ENCODE peak calls at places on chromosomes 5 and 9, in six cellular contexts. Y, E, R, S, H and C are unnamed samples.
A peak's percentile ranks its signal among the peaks of the same experiment; 100 is the strongest.

GRCh38 chr9:125995006-125995405 is 247.8 kb downstream of the PBX3 start:
- DNase-seq in E (no peak), H (no peak), S (no peak), R (no peak), Y (no peak), C (no peak)

GRCh38 chr5:100758780-100759179 is 144.3 kb downstream of the ST8SIA4 start:
- DNase-seq in Y (no peak), E (no peak), S (no peak), H (no peak), R (no peak), C (no peak)

GRCh38 chr5:88732181-88732633 is 150.8 kb downstream of the MEF2C start:
- DNase-seq in H (no peak), E (no peak), S (peak; percentile 91), Y (no peak), R (no peak), C (peak; percentile 75)

GRCh38 chr5:112709416-112709815 is 28.3 kb upstream of the APC start:
- DNase-seq in Y (peak; percentile 17), E (no peak), S (no peak), H (no peak), R (no peak), C (no peak)

GRCh38 chr5:154653418-154653763 is 101.8 kb upstream of the LARP1 start:
- DNase-seq in Y (no peak), H (no peak), E (no peak), R (peak; percentile 30), S (no peak), C (no peak)

GRCh38 chr9:95834281-95834907 is 41.1 kb upstream of the ERCC6L2 start:
- DNase-seq in R (no peak), S (peak; percentile 80), Y (peak; percentile 56), H (no peak), E (no peak), C (no peak)

GRCh38 chr5:71817891-71818290 is 98.8 kb downstream of the CARTPT start:
- DNase-seq in E (no peak), S (no peak), Y (no peak), H (no peak), R (no peak), C (no peak)

GRCh38 chr5:143350790-143351603 is 52.5 kb downstream of the NR3C1 start:
- DNase-seq in Y (peak; percentile 82), S (peak; percentile 55), E (no peak), R (no peak), H (no peak), C (no peak)

GRCh38 chr9:70924905-70925547 is 196.4 kb downstream of the TRPM3 start:
- DNase-seq in R (peak; percentile 47), E (peak; percentile 26), Y (peak; percentile 88), S (peak; percentile 81), H (peak; percentile 8), C (no peak)

GRCh38 chr9:127788337-127789011 is 2.6 kb downstream of the CDK9 start:
- DNase-seq in S (no peak), R (no peak), H (no peak), Y (no peak), E (no peak), C (no peak)

GRCh38 chr9:111316796-111317195 is 13.2 kb downstream of the OR2K2 start:
- DNase-seq in R (no peak), H (no peak), S (no peak), E (no peak), Y (peak; percentile 6), C (no peak)

GRCh38 chr9:107737610-107737986 is 248.0 kb upstream of the KLF4 start:
- DNase-seq in Y (no peak), R (no peak), H (no peak), S (no peak), E (no peak), C (no peak)

GRCh38 chr9:130385257-130385656 is 59.5 kb upstream of the ASS1 start:
- DNase-seq in Y (no peak), R (no peak), H (no peak), S (no peak), E (no peak), C (no peak)

GRCh38 chr5:177490311-177490991 is 7.0 kb downstream of the PDLIM7 start:
- DNase-seq in E (no peak), Y (no peak), R (no peak), S (no peak), H (no peak), C (no peak)

GRCh38 chr9:17969232-17969631 is 390.4 kb downstream of the SH3GL2 start:
- DNase-seq in S (no peak), H (no peak), E (no peak), R (no peak), Y (no peak), C (no peak)

GRCh38 chr9:69573666-69574456 is 98.3 kb downstream of the APBA1 start:
- DNase-seq in Y (peak; percentile 35), R (no peak), H (no peak), E (no peak), S (peak; percentile 72), C (no peak)

GRCh38 chr5:68490401-68490800 is 274.8 kb downstream of the PIK3R1 start:
- DNase-seq in R (no peak), E (no peak), Y (no peak), H (no peak), S (no peak), C (no peak)

GRCh38 chr9:16970321-16970720 is 99.9 kb upstream of the BNC2 start:
- DNase-seq in S (no peak), H (no peak), Y (no peak), R (no peak), E (no peak), C (no peak)

GRCh38 chr5:169970911-169971436 is 9.3 kb downstream of the INSYN2B start:
- DNase-seq in E (no peak), S (peak; percentile 58), R (no peak), H (no peak), Y (peak; percentile 77), C (no peak)

GRCh38 chr9:20315672-20316071 is 306.6 kb downstream of the MLLT3 start:
- DNase-seq in E (no peak), H (no peak), S (peak; percentile 77), R (no peak), Y (peak; percentile 85), C (no peak)

DNA sequence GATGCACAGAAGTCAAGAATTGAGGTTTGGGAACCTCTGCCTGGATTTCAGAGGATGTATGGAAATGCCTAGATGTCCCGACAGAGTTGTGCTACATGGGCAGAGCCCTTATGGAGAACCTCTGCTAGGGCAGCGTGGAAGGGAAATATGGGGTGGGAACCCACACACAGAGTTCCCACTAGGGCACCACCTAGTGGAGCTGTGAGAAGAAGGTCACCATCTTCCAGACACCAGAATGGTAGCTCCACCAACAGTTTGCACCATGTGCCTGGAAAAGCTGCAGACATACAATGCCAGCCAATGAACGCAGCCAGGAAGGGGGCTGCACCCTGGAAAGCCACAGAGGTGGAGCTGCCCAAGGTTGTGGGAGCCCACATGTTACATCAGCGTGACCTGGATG is 104.5 kb downstream of the STK32A start:
- DNase-seq in Y (no peak), H (no peak), E (no peak), R (no peak), S (no peak), C (no peak)
- TF ChIP-seq CTCF in Y (no peak), H (no peak), E (no peak), R (peak; percentile 34), S (peak; percentile 13), C (no peak)

DNA sequence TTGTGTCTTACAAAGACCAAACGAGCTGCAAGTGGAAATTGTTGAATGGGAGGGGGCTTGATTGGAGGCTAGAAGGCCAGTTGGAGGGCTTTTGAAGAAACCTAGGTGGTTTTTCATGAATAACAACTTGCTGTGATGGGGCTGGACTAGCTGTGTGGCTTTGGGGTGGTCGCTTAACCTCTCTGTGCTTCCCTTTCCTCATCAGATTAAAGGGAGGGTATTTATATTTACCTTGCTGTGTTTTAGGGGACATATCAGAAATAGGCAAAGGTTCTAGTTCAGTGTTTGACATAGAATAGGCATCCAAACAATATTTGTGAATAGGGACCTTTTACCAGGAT is 74.9 kb downstream of the ZNF618 start:
- DNase-seq in E (no peak), Y (no peak), H (no peak), S (no peak), R (no peak), C (no peak)
- TF ChIP-seq CTCF in E (no peak), Y (no peak), H (no peak), S (no peak), R (no peak), C (no peak)

DNA sequence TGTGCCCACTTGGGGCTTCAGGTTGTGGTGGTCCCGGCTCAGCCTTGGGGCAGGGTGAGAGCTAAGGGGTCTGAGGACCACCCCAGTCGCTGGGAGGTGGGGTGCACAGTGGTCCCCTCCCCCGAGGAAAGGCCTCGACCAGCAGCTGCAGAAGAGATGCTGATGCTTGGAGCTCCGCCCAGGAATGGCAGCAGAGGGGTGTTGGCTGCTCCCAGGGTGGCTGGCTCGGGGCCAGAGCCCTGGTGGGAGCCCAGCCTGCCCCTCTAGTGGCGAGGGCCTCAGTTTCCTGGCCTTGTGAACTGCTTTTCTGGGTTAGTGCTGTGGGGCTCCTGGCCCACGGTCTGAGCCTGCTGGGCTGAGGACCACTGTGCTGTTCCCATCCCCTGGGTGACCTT is 1.2 kb downstream of the DIPK1B start:
- DNase-seq in E (no peak), S (no peak), R (peak; percentile 72), Y (no peak), H (no peak), C (no peak)
- TF ChIP-seq CTCF in E (no peak), S (no peak), R (no peak), Y (no peak), H (no peak), C (no peak)

GRCh38 chr5:82421119-82421518 is 143.0 kb upstream of the RPS23 start:
- DNase-seq in R (no peak), Y (peak; percentile 88), H (no peak), S (peak; percentile 96), E (no peak), C (no peak)
- TF ChIP-seq CTCF in R (peak; percentile 22), Y (peak; percentile 28), H (no peak), S (peak; percentile 64), E (no peak), C (no peak)

GRCh38 chr9:3467593-3468219 is 58.1 kb downstream of the RFX3 start:
- DNase-seq in R (peak; percentile 73), H (no peak), E (peak; percentile 31), S (peak; percentile 77), Y (peak; percentile 72), C (peak; percentile 66)
- TF ChIP-seq CTCF in R (peak; percentile 100), H (peak; percentile 75), E (peak; percentile 64), S (peak; percentile 99), Y (peak; percentile 100), C (peak; percentile 90)

DNA sequence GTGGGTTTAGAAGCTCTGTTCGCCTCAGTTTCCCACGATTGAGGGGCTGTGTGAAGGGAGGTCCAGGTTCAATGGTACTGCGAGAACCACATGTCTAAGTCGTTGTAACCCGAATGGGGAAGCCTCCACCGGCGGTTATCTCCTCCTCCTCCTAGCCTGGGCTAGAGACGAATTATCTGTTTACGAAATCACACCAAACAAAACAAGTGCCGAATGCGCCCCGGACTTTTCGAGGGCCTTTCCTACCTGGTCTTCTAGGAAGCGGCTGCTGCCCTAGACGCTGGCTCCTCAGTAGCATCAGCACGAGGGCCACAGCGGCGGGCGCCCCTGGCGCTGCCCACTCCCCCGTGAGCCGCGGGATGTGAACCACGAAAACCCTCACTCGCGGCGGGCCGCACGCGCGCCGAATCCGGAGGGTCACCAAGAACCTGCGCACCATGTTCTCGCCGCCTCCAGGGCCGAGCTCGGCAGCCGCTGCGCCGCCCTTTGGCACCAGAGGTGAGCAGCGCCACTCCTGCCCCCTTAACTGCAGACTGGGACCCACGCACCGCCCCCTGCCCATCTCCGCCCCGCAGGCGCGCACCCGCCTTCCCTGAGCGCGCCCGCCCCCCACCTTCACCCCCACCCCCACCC is at the start of gene CDKN2A:
- DNase-seq in E (peak; percentile 59), R (peak; percentile 88), S (no peak), Y (no peak), H (no peak), C (peak; percentile 58)
- TF ChIP-seq CTCF in E (no peak), R (no peak), S (no peak), Y (no peak), H (no peak), C (no peak)